ENCODE peak calls at places on chromosomes 2 and 18, in five cellular contexts. F, E, Y, X and R are unnamed samples.

GRCh38 chr2:216164087-216164486 is 54.9 kb downstream of the XRCC5 start:
- DNase-seq in F (no peak), E (no peak), Y (no peak), X (no peak), R (no peak)

GRCh38 chr2:74414913-74415761 is 6.3 kb downstream of the C2orf81 start:
- DNase-seq in F (no peak), E (no peak), Y (no peak), X (peak; percentile 41), R (no peak)

GRCh38 chr2:239165206-239165831 is 235.5 kb downstream of the HDAC4 start:
- DNase-seq in F (no peak), E (no peak), Y (no peak), X (no peak), R (no peak)

GRCh38 chr2:118786691-118787090 is 60.8 kb downstream of the EN1 start:
- DNase-seq in F (no peak), E (no peak), Y (no peak), X (no peak), R (peak; percentile 6)

GRCh38 chr2:145007673-145008263 is 487.8 kb upstream of the ZEB2 start:
- DNase-seq in F (peak; percentile 53), E (no peak), Y (no peak), X (no peak), R (peak; percentile 75)

GRCh38 chr2:190343500-190344274 is at the start of gene INPP1:
- DNase-seq in F (no peak), E (peak; percentile 62), Y (peak; percentile 26), X (peak; percentile 76), R (peak; percentile 45)

GRCh38 chr2:17729880-17730279 is 23.7 kb downstream of the SMC6 start:
- DNase-seq in F (no peak), E (no peak), Y (no peak), X (no peak), R (no peak)

GRCh38 chr18:41989508-41989907 is 34.5 kb downstream of the PIK3C3 start:
- DNase-seq in F (no peak), E (no peak), Y (no peak), X (no peak), R (no peak)

GRCh38 chr2:3644891-3645605 is 13.0 kb upstream of the ALLC start:
- DNase-seq in F (no peak), E (no peak), Y (no peak), X (no peak), R (no peak)

GRCh38 chr18:812123-812672 is at the start of gene YES1:
- DNase-seq in F (peak; percentile 23), E (peak; percentile 27), Y (peak; percentile 75), X (peak; percentile 80), R (peak; percentile 36)

GRCh38 chr2:106054880-106055655 is 139.0 kb downstream of the UXS1 start:
- DNase-seq in F (no peak), E (no peak), Y (no peak), X (no peak), R (no peak)

GRCh38 chr2:190043441-190043840 is 19.1 kb downstream of the MSTN start:
- DNase-seq in F (no peak), E (no peak), Y (no peak), X (no peak), R (no peak)